ENCODE peak calls at places on chromosome 13, in six cellular contexts. K is IMR-90, I is trophoblast cell, S is H1, D is neuronal stem cell, H is mesenchymal stem cell. F is an unnamed sample.
A peak's percentile ranks its signal among the peaks of the same experiment; 100 is the strongest.

GRCh38 chr13:97140611-97141010 is 81.5 kb upstream of the MBNL2 start:
- DNase-seq in D (no peak), K (peak; percentile 48), I (peak; percentile 48), S (no peak), H (peak; percentile 49), F (no peak)

GRCh38 chr13:45446181-45446580 is 18.6 kb upstream of the COG3 start:
- DNase-seq in H (no peak), D (no peak), S (no peak), I (peak; percentile 66), K (peak; percentile 51), F (no peak)

GRCh38 chr13:39531646-39532045 is 71.3 kb downstream of the LHFPL6 start:
- DNase-seq in S (no peak), I (peak; percentile 22), H (peak; percentile 14), D (no peak), K (peak; percentile 32), F (no peak)

GRCh38 chr13:46367622-46368327 is 19.3 kb downstream of the RUBCNL start:
- DNase-seq in S (no peak), K (peak; percentile 45), D (no peak), I (no peak), H (peak; percentile 39), F (no peak)

GRCh38 chr13:96431044-96431581 is 341.2 kb downstream of the HS6ST3 start:
- DNase-seq in D (no peak), S (no peak), I (no peak), H (no peak), K (no peak), F (no peak)

GRCh38 chr13:39577833-39578232 is 25.2 kb downstream of the LHFPL6 start:
- DNase-seq in I (no peak), H (no peak), D (no peak), K (no peak), S (no peak), F (no peak)

GRCh38 chr13:32408296-32408998 is 19.5 kb downstream of the N4BP2L1 start:
- DNase-seq in I (no peak), K (no peak), H (no peak), S (no peak), D (no peak), F (no peak)

GRCh38 chr13:36912369-36912768 is 7.7 kb downstream of the SMAD9 start:
- DNase-seq in I (no peak), S (no peak), H (no peak), K (no peak), D (no peak), F (no peak)

GRCh38 chr13:23844132-23844531 is 45.1 kb downstream of the MIPEP start:
- DNase-seq in K (no peak), D (no peak), H (no peak), S (no peak), I (no peak), F (no peak)

GRCh38 chr13:94556646-94557045 is 39.3 kb downstream of the TGDS start:
- DNase-seq in H (peak; percentile 13), D (no peak), I (no peak), K (no peak), S (no peak), F (no peak)

GRCh38 chr13:72295173-72295572 is 428.2 kb upstream of the DACH1 start:
- DNase-seq in K (no peak), I (no peak), H (no peak), D (no peak), S (no peak), F (no peak)

DNA sequence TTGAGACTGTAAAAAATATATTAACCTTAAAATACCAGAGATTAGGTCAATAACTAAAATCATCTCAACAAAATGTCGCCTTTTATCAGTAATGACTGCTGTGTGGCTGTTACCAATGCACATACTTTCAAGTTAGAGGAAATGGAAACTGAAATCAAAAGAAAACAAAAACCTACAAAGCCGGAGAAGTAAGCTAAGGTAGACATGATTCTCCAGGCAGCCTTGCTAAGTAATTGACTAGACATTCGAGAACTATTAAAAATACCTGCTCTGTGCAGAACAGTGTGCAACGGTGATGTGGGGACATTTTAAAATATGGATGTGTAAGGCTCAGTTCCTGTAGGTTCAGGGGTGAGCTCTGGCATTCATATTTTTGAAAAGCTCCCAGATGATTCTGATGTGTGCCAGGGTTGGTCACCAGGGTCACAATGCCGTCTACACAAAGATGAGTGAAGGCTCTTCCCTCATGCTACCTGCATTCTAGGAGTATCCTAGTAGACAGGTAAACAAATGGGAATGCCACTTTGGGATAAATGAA is 613 bp upstream of the EPSTI1 start:
- DNase-seq in D (no peak), S (no peak), I (peak; percentile 62), H (no peak), K (no peak), F (no peak)
- H2BK5ac ChIP-seq in D (no peak overlapping the region), S (no peak overlapping the region), I (peak overlapping the region; percentile 97), H (no peak overlapping the region), K (no peak overlapping the region), F (no peak overlapping the region)

GRCh38 chr13:113611996-113612395 is 27.4 kb downstream of the TFDP1 start:
- DNase-seq in D (no peak), K (no peak), I (no peak), S (no peak), H (no peak), F (no peak)
- H3K14ac ChIP-seq in D (no peak overlapping the region), K (no peak overlapping the region), I (no peak overlapping the region), S (no peak overlapping the region), H (no peak overlapping the region), F (no peak overlapping the region)

GRCh38 chr13:44103721-44104490 is 224.2 kb downstream of the LACC1 start:
- DNase-seq in K (no peak), S (no peak), I (no peak), H (no peak), D (no peak), F (no peak)
- H2BK120ac ChIP-seq in K (no peak overlapping the region), S (no peak overlapping the region), I (no peak overlapping the region), H (no peak overlapping the region), D (no peak overlapping the region), F (no peak overlapping the region)

GRCh38 chr13:51222510-51223283 is 499 bp downstream of the FAM124A start:
- DNase-seq in S (no peak), K (no peak), I (no peak), H (peak; percentile 20), D (peak; percentile 58), F (no peak)

GRCh38 chr13:51220706-51221105 is 1.5 kb upstream of the FAM124A start:
- DNase-seq in H (no peak), S (no peak), D (no peak), K (no peak), I (no peak), F (no peak)

GRCh38 chr13:51223284-51224270 is 1.4 kb downstream of the FAM124A start:
- DNase-seq in D (no peak), S (no peak), K (no peak), H (no peak), I (no peak), F (no peak)

GRCh38 chr13:51221108-51221507 is 1.1 kb upstream of the FAM124A start:
- DNase-seq in D (no peak), S (no peak), H (no peak), K (no peak), I (no peak), F (no peak)

GRCh38 chr13:51221674-51222509 is at the start of gene FAM124A:
- DNase-seq in K (peak; percentile 4), D (peak; percentile 70), H (peak; percentile 32), S (no peak), I (peak; percentile 37), F (no peak)
- H2BK5ac ChIP-seq in K (no peak within 1 kb of the TSS), D (no peak within 1 kb of the TSS), H (no peak within 1 kb of the TSS), S (peak within 1 kb of the TSS; percentile 99), I (no peak within 1 kb of the TSS), F (no peak within 1 kb of the TSS)

DNA sequence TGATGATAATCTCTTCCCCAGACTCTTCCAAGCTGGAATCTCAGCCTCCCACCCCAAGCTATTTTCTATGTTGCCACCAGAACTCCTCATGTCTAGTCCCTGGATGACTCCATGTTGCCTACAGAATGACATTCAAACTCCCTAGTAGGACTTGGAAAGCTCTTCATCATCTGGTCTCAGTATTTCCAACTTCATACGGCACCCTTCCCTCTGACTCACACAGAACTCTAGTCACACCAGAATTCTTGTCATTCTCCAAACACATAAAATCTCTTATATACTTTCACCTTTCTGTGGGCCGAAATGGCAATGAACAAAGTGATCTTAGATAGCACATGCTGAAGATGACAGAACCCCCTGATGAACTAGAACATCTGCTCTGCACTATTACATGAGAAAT is 86.2 kb downstream of the CAB39L start:
- DNase-seq in K (peak; percentile 79), I (peak; percentile 87), D (no peak), S (no peak), H (peak; percentile 50), F (no peak)
- H3K14ac ChIP-seq in K (peak overlapping the region; percentile 85), I (no peak overlapping the region), D (no peak overlapping the region), S (no peak overlapping the region), H (no peak overlapping the region), F (no peak overlapping the region)

GRCh38 chr13:81874681-81875661 is 1534.0 kb upstream of the SPRY2 start:
- DNase-seq in D (no peak), I (no peak), H (no peak), K (no peak), S (peak; percentile 91), F (peak; percentile 93)

GRCh38 chr13:81874253-81874652 is 1533.3 kb upstream of the SPRY2 start:
- DNase-seq in H (no peak), D (no peak), S (no peak), K (no peak), I (no peak), F (no peak)

DNA sequence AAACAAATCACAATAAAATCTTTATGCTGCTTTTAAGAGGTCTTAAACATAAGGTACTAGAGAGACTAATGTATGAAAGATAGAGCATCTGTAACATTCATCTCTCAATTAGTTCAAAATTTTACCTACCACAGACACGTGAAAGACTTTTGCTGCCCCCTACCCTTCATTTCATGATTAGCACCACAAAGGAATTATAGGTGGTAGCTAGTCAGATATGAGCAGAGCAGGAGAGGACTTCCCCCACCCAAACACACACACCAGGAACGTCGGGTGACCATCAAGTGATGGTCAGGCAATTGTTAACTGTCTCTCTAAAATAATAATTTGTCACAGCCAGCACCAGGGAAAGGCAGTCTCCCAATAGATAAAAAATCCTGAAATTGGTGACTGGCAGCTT is 1531.7 kb upstream of the SPRY2 start:
- DNase-seq in I (no peak), K (no peak), H (peak; percentile 18), S (no peak), D (peak; percentile 8), F (peak; percentile 48)
- H2BK120ac ChIP-seq in I (no peak overlapping the region), K (no peak overlapping the region), H (no peak overlapping the region), S (peak overlapping the region; percentile 100), D (no peak overlapping the region), F (no peak overlapping the region)

GRCh38 chr13:43124495-43124894 is 101.1 kb downstream of the DNAJC15 start:
- DNase-seq in S (no peak), H (no peak), I (no peak), K (no peak), D (no peak), F (no peak)
- H2BK5ac ChIP-seq in S (no peak overlapping the region), H (no peak overlapping the region), I (no peak overlapping the region), K (no peak overlapping the region), D (no peak overlapping the region), F (no peak overlapping the region)

DNA sequence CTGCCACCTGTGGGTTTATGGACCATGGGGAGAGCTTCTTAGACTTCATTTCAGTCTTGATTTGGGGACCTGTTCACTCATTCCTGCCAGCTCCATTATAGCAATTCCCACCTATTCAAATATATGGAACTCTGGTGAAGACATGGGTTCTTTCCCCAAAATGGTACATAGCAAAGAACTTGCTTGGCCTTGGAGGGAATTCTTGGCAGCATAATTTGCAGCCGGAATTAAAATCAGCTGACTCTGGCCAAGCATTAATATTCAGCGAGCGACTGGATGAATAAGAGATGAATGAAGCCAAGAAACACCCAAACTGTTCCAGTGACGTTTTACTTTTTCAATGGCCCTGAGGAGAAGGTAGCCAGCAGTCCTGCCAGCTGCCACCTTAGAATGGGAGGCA is 88.4 kb upstream of the SOX1 start:
- DNase-seq in H (no peak), D (no peak), I (no peak), S (no peak), K (no peak), F (no peak)
- H3K14ac ChIP-seq in H (no peak overlapping the region), D (no peak overlapping the region), I (no peak overlapping the region), S (no peak overlapping the region), K (no peak overlapping the region), F (no peak overlapping the region)

GRCh38 chr13:106859505-106859904 is 291.6 kb upstream of the ARGLU1 start:
- DNase-seq in I (peak; percentile 82), S (no peak), H (no peak), K (no peak), D (no peak), F (peak; percentile 41)
- H2BK120ac ChIP-seq in I (no peak overlapping the region), S (peak overlapping the region; percentile 98), H (no peak overlapping the region), K (no peak overlapping the region), D (no peak overlapping the region), F (no peak overlapping the region)

F was measured in H9.